ENCODE peak calls at places on chromosome X, in four cellular contexts. X is SK-N-SH, B is ovary, P is A549. U is an unnamed sample. For H3K4me1, the result is how much of the 10 kb centered on the place peaks cover.

GRCh38 chrX:16462912-16463311 is 187.0 kb upstream of the S100G start:
- DNase-seq in B (no peak), P (no peak), X (no peak), U (no peak)

GRCh38 chrX:124406294-124407013 is 60.1 kb downstream of the SH2D1A start:
- DNase-seq in X (peak), B (no peak), P (peak), U (peak)

GRCh38 chrX:154715825-154716224 is 35.1 kb downstream of the GAB3 start:
- DNase-seq in X (no peak), B (no peak), P (no peak), U (no peak)

GRCh38 chrX:20252392-20253231 is 14.1 kb downstream of the RPS6KA3 start:
- DNase-seq in X (peak), B (no peak), P (peak), U (peak)

GRCh38 chrX:19697416-19697815 is 182.1 kb upstream of the MAP3K15 start:
- DNase-seq in X (no peak), P (peak), B (no peak), U (no peak)

GRCh38 chrX:43682726-43683125 is 26.6 kb downstream of the MAOA start:
- DNase-seq in P (no peak), X (no peak), B (no peak), U (no peak)

GRCh38 chrX:20414781-20415445 is 148.2 kb upstream of the RPS6KA3 start:
- DNase-seq in B (no peak), X (no peak), P (no peak), U (no peak)

GRCh38 chrX:15664487-15665444 is at the start of gene CLTRN:
- DNase-seq in P (no peak), B (no peak), X (no peak), U (no peak)

GRCh38 chrX:112820364-112821308 is 20.0 kb downstream of the AMOT start:
- DNase-seq in X (no peak), B (no peak), P (no peak), U (no peak)

GRCh38 chrX:53281321-53281822 is at the start of gene IQSEC2:
- DNase-seq in X (no peak), B (peak), P (peak), U (peak)

GRCh38 chrX:132412208-132412607 is 76.6 kb downstream of the MBNL3 start:
- DNase-seq in X (no peak), P (no peak), B (no peak), U (no peak)
- H3K4me1 ChIP-seq in X (under half), P (under half), B (under half), U (under half)

GRCh38 chrX:68443155-68443868 is 10.0 kb upstream of the OPHN1 start:
- DNase-seq in P (no peak), B (no peak), X (no peak), U (no peak)
- TF ChIP-seq EP300 in P (no peak), B (no peak), X (no peak), U (no peak)

DNA sequence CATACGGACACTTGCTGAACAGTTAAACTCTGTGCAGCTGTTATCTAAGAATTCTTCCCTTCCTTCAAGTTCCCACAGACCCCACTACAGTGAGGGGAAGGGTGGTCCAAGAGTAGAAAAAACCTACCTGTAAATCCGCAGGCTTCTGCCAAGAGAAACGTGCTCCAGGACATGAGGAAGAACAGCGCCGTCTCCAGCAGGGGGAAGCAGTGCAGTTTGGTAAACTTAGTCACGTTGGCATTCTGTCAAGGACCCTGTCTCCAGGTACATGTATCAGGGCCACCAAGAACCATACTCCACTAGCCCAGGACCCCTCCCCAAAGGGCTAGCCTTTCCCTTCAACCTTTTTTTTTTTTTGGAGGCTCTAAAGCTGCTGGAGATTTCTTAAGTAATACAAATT is 79.9 kb downstream of the CHST7 start:
- DNase-seq in P (peak), X (peak), B (no peak), U (no peak)
- H3K4me1 ChIP-seq in P (under half), X (under half), B (under half), U (under half)

GRCh38 chrX:107710617-107711391 is 64.8 kb downstream of the TSC22D3 start:
- DNase-seq in X (no peak), P (peak), B (peak), U (no peak)
- TF ChIP-seq EP300 in X (no peak), P (no peak), B (peak), U (no peak)

DNA sequence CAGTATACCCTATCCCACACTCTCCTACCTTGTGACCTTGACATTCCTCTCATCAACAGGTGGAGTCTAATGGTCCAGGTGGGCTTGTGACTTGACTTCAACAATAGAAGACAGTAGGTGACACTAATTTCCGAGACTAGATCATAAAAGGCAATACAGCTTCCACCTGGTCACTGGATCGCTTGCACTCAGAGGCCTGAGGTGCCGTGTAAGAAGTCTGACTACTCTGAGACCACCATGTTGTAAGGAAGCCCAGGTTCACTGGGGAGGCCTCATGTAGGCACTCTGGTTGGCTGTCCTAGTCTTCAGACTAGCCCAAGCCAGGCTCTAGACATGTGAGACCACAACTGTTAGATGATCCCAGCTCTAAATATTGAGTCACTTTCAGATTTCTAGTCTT is 370.4 kb downstream of the MID1IP1 start:
- DNase-seq in P (no peak), X (no peak), B (no peak), U (no peak)
- H3K4me1 ChIP-seq in P (under half), X (under half), B (under half), U (under half)

GRCh38 chrX:12986164-12986779 is 11.4 kb downstream of the TMSB4X start:
- DNase-seq in X (no peak), P (no peak), B (no peak), U (no peak)

GRCh38 chrX:12986886-12987285 is 12.0 kb downstream of the TMSB4X start:
- DNase-seq in B (no peak), P (no peak), X (no peak), U (no peak)

GRCh38 chrX:12985336-12985735 is 10.4 kb downstream of the TMSB4X start:
- DNase-seq in X (no peak), P (no peak), B (no peak), U (no peak)

GRCh38 chrX:12987340-12987739 is 12.4 kb downstream of the TMSB4X start:
- DNase-seq in P (no peak), X (no peak), B (no peak), U (no peak)

DNA sequence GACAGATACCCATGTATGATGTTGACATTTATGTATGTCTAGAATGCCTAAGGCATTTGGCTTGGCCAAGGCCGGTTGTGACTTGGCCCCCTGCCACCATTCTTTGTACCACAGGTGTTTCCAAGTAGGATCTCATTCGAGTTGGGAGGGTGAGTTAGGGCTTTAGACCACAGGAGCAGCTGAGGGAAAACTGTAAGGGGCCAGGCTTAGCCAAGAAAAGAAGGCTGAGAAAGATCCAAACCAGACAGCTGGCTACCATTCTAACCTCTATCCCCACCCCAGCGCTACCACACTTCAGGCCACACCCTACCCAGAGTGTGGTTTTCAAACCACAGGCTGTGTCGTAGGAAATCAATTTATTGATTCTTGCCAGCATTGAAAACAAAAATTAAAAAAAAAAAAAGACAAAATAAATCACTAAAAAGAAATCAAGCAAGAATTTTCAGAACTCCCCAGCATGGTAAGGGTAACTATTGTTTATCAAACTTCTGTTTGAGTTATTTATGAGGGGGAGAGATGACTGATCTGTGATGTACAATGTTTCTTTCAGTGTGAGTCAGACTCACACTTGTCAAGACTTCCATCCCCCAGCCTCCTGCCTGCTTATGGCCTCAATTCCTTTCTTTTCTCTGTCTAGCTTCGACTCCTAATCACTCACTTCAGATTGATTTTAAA is 9.9 kb downstream of the TMSB4X start:
- DNase-seq in B (no peak), P (peak), X (no peak), U (peak)
- TF ChIP-seq EP300 in B (no peak), P (no peak), X (peak), U (no peak)

GRCh38 chrX:12994321-12994720 is 19.4 kb downstream of the TMSB4X start:
- DNase-seq in X (no peak), P (no peak), B (no peak), U (peak)

GRCh38 chrX:12992544-12993118 is 17.7 kb downstream of the TMSB4X start:
- DNase-seq in P (no peak), X (no peak), B (no peak), U (no peak)

GRCh38 chrX:12989456-12989855 is 14.5 kb downstream of the TMSB4X start:
- DNase-seq in B (no peak), X (no peak), P (no peak), U (no peak)

GRCh38 chrX:12993823-12994222 is 18.9 kb downstream of the TMSB4X start:
- DNase-seq in P (no peak), B (no peak), X (no peak), U (no peak)

GRCh38 chrX:12991575-12991974 is 16.7 kb downstream of the TMSB4X start:
- DNase-seq in X (no peak), P (no peak), B (no peak), U (no peak)
- H3K4me1 ChIP-seq in X (under half), P (under half), B (under half), U (under half)

DNA sequence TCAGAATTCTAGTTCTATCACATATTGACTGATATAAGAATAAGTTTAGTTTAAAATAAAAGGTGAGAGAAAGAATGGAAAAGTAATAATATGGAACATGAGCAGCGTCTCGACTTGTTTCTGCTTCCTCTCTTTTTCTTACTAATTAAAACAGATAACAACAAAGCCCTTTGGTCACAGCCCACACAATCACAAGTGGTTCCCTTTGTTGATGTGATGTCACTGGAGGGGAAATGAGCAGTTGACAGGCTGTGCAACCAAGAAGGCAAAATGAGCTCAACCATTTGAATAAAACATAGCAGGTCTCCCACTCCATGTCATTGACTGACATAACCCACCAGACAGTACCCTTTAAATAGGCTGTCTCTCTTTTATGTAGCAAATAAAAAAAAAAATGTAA is 342.5 kb upstream of the MAGEB2 start:
- DNase-seq in B (no peak), X (no peak), P (no peak), U (no peak)
- TF ChIP-seq EP300 in B (no peak), X (no peak), P (no peak), U (no peak)